ENCODE peak calls at places on chromosomes 4 and X, in nine cellular contexts. One of them, this sample, is unnamed.
A peak's percentile ranks its signal among the peaks of the same experiment; 100 is the strongest.

GRCh38 chr4:27692098-27692679 is 831.5 kb downstream of the STIM2 start:
- DNase-seq in tibial artery: no peak
- DNase-seq in tibial nerve: no peak
- DNase-seq in A673: peak; percentile 70
- DNase-seq in lung: no peak
- DNase-seq in right cardiac atrium: no peak
- DNase-seq in skeletal muscle cell: no peak
- DNase-seq in endothelial cell of umbilical vein: peak; percentile 5
- DNase-seq in stomach: no peak
- DNase-seq in this sample: no peak

GRCh38 chrX:40009462-40009851 is 88.3 kb downstream of the BCOR start:
- DNase-seq in tibial nerve: no peak
- DNase-seq in skeletal muscle cell: no peak
- DNase-seq in tibial artery: no peak
- DNase-seq in endothelial cell of umbilical vein: no peak
- DNase-seq in stomach: no peak
- DNase-seq in right cardiac atrium: no peak
- DNase-seq in A673: no peak
- DNase-seq in lung: no peak
- DNase-seq in this sample: no peak

GRCh38 chrX:40722930-40723329 is 12.4 kb downstream of the MED14 start:
- DNase-seq in tibial artery: no peak
- DNase-seq in lung: no peak
- DNase-seq in tibial nerve: no peak
- DNase-seq in skeletal muscle cell: no peak
- DNase-seq in A673: no peak
- DNase-seq in endothelial cell of umbilical vein: no peak
- DNase-seq in right cardiac atrium: no peak
- DNase-seq in stomach: no peak
- DNase-seq in this sample: no peak

GRCh38 chr4:88792268-88792781 is 94.7 kb upstream of the NAP1L5 start:
- DNase-seq in skeletal muscle cell: peak; percentile 90
- DNase-seq in A673: no peak
- DNase-seq in tibial artery: no peak
- DNase-seq in tibial nerve: no peak
- DNase-seq in stomach: no peak
- DNase-seq in lung: no peak
- DNase-seq in right cardiac atrium: no peak
- DNase-seq in endothelial cell of umbilical vein: no peak
- DNase-seq in this sample: no peak

GRCh38 chr4:151841107-151841506 is 80.3 kb upstream of the GATB start:
- DNase-seq in right cardiac atrium: no peak
- DNase-seq in tibial artery: no peak
- DNase-seq in skeletal muscle cell: no peak
- DNase-seq in A673: no peak
- DNase-seq in tibial nerve: no peak
- DNase-seq in lung: no peak
- DNase-seq in stomach: no peak
- DNase-seq in endothelial cell of umbilical vein: no peak
- DNase-seq in this sample: no peak

GRCh38 chr4:57084360-57084759 is 25.8 kb downstream of the IGFBP7 start:
- DNase-seq in skeletal muscle cell: no peak
- DNase-seq in right cardiac atrium: no peak
- DNase-seq in endothelial cell of umbilical vein: no peak
- DNase-seq in tibial nerve: no peak
- DNase-seq in stomach: no peak
- DNase-seq in lung: no peak
- DNase-seq in A673: no peak
- DNase-seq in tibial artery: no peak
- DNase-seq in this sample: no peak

GRCh38 chrX:20252392-20253231 is 14.1 kb downstream of the RPS6KA3 start:
- DNase-seq in tibial nerve: peak; percentile 36
- DNase-seq in stomach: peak; percentile 72
- DNase-seq in endothelial cell of umbilical vein: peak; percentile 61
- DNase-seq in tibial artery: peak; percentile 64
- DNase-seq in lung: peak; percentile 70
- DNase-seq in right cardiac atrium: peak; percentile 14
- DNase-seq in skeletal muscle cell: no peak
- DNase-seq in A673: peak; percentile 68
- DNase-seq in this sample: no peak

GRCh38 chrX:16700734-16701133 is 11.7 kb downstream of the CTPS2 start:
- DNase-seq in stomach: no peak
- DNase-seq in A673: no peak
- DNase-seq in tibial artery: no peak
- DNase-seq in lung: no peak
- DNase-seq in skeletal muscle cell: no peak
- DNase-seq in endothelial cell of umbilical vein: no peak
- DNase-seq in tibial nerve: no peak
- DNase-seq in right cardiac atrium: no peak
- DNase-seq in this sample: no peak

GRCh38 chr4:19486400-19486799 is 765.3 kb upstream of the SLIT2 start:
- DNase-seq in tibial nerve: no peak
- DNase-seq in tibial artery: no peak
- DNase-seq in stomach: no peak
- DNase-seq in A673: peak; percentile 42
- DNase-seq in skeletal muscle cell: no peak
- DNase-seq in endothelial cell of umbilical vein: peak; percentile 44
- DNase-seq in lung: no peak
- DNase-seq in right cardiac atrium: no peak
- DNase-seq in this sample: no peak

GRCh38 chrX:135927897-135928296 is 34.4 kb downstream of the SAGE1 start:
- DNase-seq in endothelial cell of umbilical vein: no peak
- DNase-seq in stomach: no peak
- DNase-seq in right cardiac atrium: no peak
- DNase-seq in tibial nerve: no peak
- DNase-seq in tibial artery: no peak
- DNase-seq in A673: no peak
- DNase-seq in skeletal muscle cell: no peak
- DNase-seq in lung: no peak
- DNase-seq in this sample: no peak

GRCh38 chr4:77471821-77472495 is 133.7 kb upstream of the CXCL13 start:
- DNase-seq in tibial artery: no peak
- DNase-seq in endothelial cell of umbilical vein: no peak
- DNase-seq in skeletal muscle cell: no peak
- DNase-seq in stomach: peak; percentile 74
- DNase-seq in A673: no peak
- DNase-seq in right cardiac atrium: no peak
- DNase-seq in lung: no peak
- DNase-seq in tibial nerve: no peak
- DNase-seq in this sample: no peak

GRCh38 chr4:5888222-5888701 is 4.6 kb downstream of the CRMP1 start:
- DNase-seq in skeletal muscle cell: no peak
- DNase-seq in tibial artery: no peak
- DNase-seq in right cardiac atrium: no peak
- DNase-seq in A673: peak; percentile 75
- DNase-seq in stomach: no peak
- DNase-seq in tibial nerve: no peak
- DNase-seq in endothelial cell of umbilical vein: no peak
- DNase-seq in lung: no peak
- DNase-seq in this sample: no peak

DNA sequence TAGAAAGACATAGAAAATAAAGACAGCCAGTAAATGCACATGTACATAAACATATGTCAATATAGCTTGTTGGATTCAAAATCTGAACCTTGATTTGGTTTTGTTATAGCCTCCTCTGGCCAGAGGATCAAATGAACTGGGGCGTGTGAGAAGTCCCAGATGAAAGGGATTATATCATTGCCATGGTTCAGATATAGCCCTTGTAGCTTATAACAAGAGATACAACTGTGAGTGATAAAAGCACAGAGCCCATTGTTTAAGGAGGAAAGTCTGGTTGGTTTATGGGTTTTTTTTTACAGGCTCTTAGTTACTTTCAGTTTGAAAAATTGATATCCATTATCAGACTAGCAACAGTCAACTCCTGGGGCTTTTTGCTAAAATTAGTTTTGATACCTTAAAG is 101.7 kb upstream of the GLRA2 start:
- DNase-seq in A673: no peak
- DNase-seq in endothelial cell of umbilical vein: no peak
- DNase-seq in stomach: no peak
- DNase-seq in tibial artery: no peak
- DNase-seq in tibial nerve: no peak
- DNase-seq in lung: no peak
- DNase-seq in skeletal muscle cell: no peak
- DNase-seq in right cardiac atrium: no peak
- DNase-seq in this sample: no peak
- H3K4me3 ChIP-seq in A673: no peak overlapping the region
- H3K4me3 ChIP-seq in endothelial cell of umbilical vein: no peak overlapping the region
- H3K4me3 ChIP-seq in stomach: no peak overlapping the region
- H3K4me3 ChIP-seq in tibial artery: no peak overlapping the region
- H3K4me3 ChIP-seq in tibial nerve: no peak overlapping the region
- H3K4me3 ChIP-seq in lung: no peak overlapping the region
- H3K4me3 ChIP-seq in skeletal muscle cell: no peak overlapping the region
- H3K4me3 ChIP-seq in right cardiac atrium: no peak overlapping the region
- H3K4me3 ChIP-seq in this sample: no peak overlapping the region

GRCh38 chrX:9682456-9682855 is 83.2 kb downstream of the GPR143 start:
- DNase-seq in right cardiac atrium: no peak
- DNase-seq in stomach: no peak
- DNase-seq in skeletal muscle cell: no peak
- DNase-seq in lung: no peak
- DNase-seq in A673: no peak
- DNase-seq in endothelial cell of umbilical vein: peak; percentile 10
- DNase-seq in tibial nerve: peak; percentile 5
- DNase-seq in tibial artery: no peak
- DNase-seq in this sample: no peak

GRCh38 chrX:9681422-9681821 is 84.2 kb downstream of the GPR143 start:
- DNase-seq in tibial nerve: no peak
- DNase-seq in right cardiac atrium: no peak
- DNase-seq in endothelial cell of umbilical vein: no peak
- DNase-seq in stomach: no peak
- DNase-seq in tibial artery: no peak
- DNase-seq in A673: no peak
- DNase-seq in lung: no peak
- DNase-seq in skeletal muscle cell: no peak
- DNase-seq in this sample: no peak

GRCh38 chrX:9682861-9683260 is 82.8 kb downstream of the GPR143 start:
- DNase-seq in stomach: no peak
- DNase-seq in skeletal muscle cell: no peak
- DNase-seq in tibial artery: no peak
- DNase-seq in endothelial cell of umbilical vein: no peak
- DNase-seq in lung: no peak
- DNase-seq in A673: no peak
- DNase-seq in right cardiac atrium: no peak
- DNase-seq in tibial nerve: no peak
- DNase-seq in this sample: no peak

GRCh38 chrX:9683350-9683749 is 82.3 kb downstream of the GPR143 start:
- DNase-seq in right cardiac atrium: no peak
- DNase-seq in stomach: no peak
- DNase-seq in skeletal muscle cell: no peak
- DNase-seq in A673: no peak
- DNase-seq in lung: no peak
- DNase-seq in tibial artery: no peak
- DNase-seq in tibial nerve: no peak
- DNase-seq in endothelial cell of umbilical vein: no peak
- DNase-seq in this sample: no peak

GRCh38 chrX:9681011-9681410 is 84.6 kb downstream of the GPR143 start:
- DNase-seq in right cardiac atrium: no peak
- DNase-seq in tibial nerve: no peak
- DNase-seq in lung: no peak
- DNase-seq in tibial artery: no peak
- DNase-seq in endothelial cell of umbilical vein: no peak
- DNase-seq in A673: no peak
- DNase-seq in skeletal muscle cell: no peak
- DNase-seq in stomach: no peak
- DNase-seq in this sample: no peak
- H3K4me3 ChIP-seq in right cardiac atrium: no peak overlapping the region
- H3K4me3 ChIP-seq in tibial nerve: no peak overlapping the region
- H3K4me3 ChIP-seq in lung: no peak overlapping the region
- H3K4me3 ChIP-seq in tibial artery: no peak overlapping the region
- H3K4me3 ChIP-seq in endothelial cell of umbilical vein: no peak overlapping the region
- H3K4me3 ChIP-seq in A673: no peak overlapping the region
- H3K4me3 ChIP-seq in skeletal muscle cell: no peak overlapping the region
- H3K4me3 ChIP-seq in stomach: no peak overlapping the region
- H3K4me3 ChIP-seq in this sample: no peak overlapping the region

GRCh38 chr4:137621056-137621455 is 88.8 kb upstream of the PCDH18 start:
- DNase-seq in tibial nerve: no peak
- DNase-seq in A673: no peak
- DNase-seq in right cardiac atrium: no peak
- DNase-seq in endothelial cell of umbilical vein: no peak
- DNase-seq in tibial artery: no peak
- DNase-seq in lung: no peak
- DNase-seq in stomach: no peak
- DNase-seq in skeletal muscle cell: no peak
- DNase-seq in this sample: no peak
- H3K4me3 ChIP-seq in tibial nerve: no peak overlapping the region
- H3K4me3 ChIP-seq in A673: no peak overlapping the region
- H3K4me3 ChIP-seq in right cardiac atrium: no peak overlapping the region
- H3K4me3 ChIP-seq in endothelial cell of umbilical vein: no peak overlapping the region
- H3K4me3 ChIP-seq in tibial artery: no peak overlapping the region
- H3K4me3 ChIP-seq in lung: no peak overlapping the region
- H3K4me3 ChIP-seq in stomach: no peak overlapping the region
- H3K4me3 ChIP-seq in skeletal muscle cell: no peak overlapping the region
- H3K4me3 ChIP-seq in this sample: no peak overlapping the region

GRCh38 chr4:183399616-183400015 is 44.8 kb upstream of the CDKN2AIP start:
- DNase-seq in tibial artery: no peak
- DNase-seq in skeletal muscle cell: no peak
- DNase-seq in stomach: no peak
- DNase-seq in tibial nerve: no peak
- DNase-seq in lung: no peak
- DNase-seq in A673: no peak
- DNase-seq in endothelial cell of umbilical vein: no peak
- DNase-seq in right cardiac atrium: no peak
- DNase-seq in this sample: no peak

GRCh38 chr4:183400035-183400434 is 44.4 kb upstream of the CDKN2AIP start:
- DNase-seq in lung: no peak
- DNase-seq in A673: peak; percentile 75
- DNase-seq in right cardiac atrium: no peak
- DNase-seq in tibial nerve: no peak
- DNase-seq in stomach: no peak
- DNase-seq in tibial artery: no peak
- DNase-seq in skeletal muscle cell: no peak
- DNase-seq in endothelial cell of umbilical vein: no peak
- DNase-seq in this sample: peak; percentile 69

GRCh38 chr4:183398298-183399129 is 45.9 kb upstream of the CDKN2AIP start:
- DNase-seq in skeletal muscle cell: peak; percentile 35
- DNase-seq in lung: peak; percentile 68
- DNase-seq in right cardiac atrium: peak; percentile 80
- DNase-seq in stomach: peak; percentile 74
- DNase-seq in endothelial cell of umbilical vein: peak; percentile 79
- DNase-seq in tibial artery: peak; percentile 79
- DNase-seq in A673: peak; percentile 86
- DNase-seq in tibial nerve: peak; percentile 20
- DNase-seq in this sample: no peak

GRCh38 chr4:183397741-183398297 is 46.6 kb upstream of the CDKN2AIP start:
- DNase-seq in A673: no peak
- DNase-seq in tibial nerve: no peak
- DNase-seq in lung: no peak
- DNase-seq in endothelial cell of umbilical vein: no peak
- DNase-seq in tibial artery: no peak
- DNase-seq in right cardiac atrium: no peak
- DNase-seq in stomach: no peak
- DNase-seq in skeletal muscle cell: no peak
- DNase-seq in this sample: no peak

DNA sequence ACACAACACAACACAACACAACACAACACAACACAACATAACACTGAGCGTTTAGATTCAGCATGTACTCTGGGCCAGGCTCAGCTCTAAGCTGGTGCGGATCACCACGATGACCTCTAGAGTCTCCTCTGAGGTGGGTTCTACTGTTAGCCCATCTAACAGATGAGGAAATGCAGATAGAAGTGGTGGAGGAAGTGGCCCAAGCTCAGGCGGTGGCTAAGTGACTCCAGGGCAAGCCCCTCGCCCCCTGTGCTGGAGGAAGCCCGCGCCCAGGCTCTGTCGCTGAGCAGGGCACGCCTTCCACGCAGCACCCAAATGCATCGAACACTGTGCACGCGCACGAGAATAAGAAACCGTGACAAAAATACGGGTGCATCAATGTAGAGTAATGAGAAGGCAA is 45.3 kb upstream of the CDKN2AIP start:
- DNase-seq in right cardiac atrium: no peak
- DNase-seq in tibial nerve: no peak
- DNase-seq in tibial artery: no peak
- DNase-seq in stomach: no peak
- DNase-seq in lung: no peak
- DNase-seq in skeletal muscle cell: no peak
- DNase-seq in A673: no peak
- DNase-seq in endothelial cell of umbilical vein: no peak
- DNase-seq in this sample: no peak
- H3K4me3 ChIP-seq in right cardiac atrium: no peak overlapping the region
- H3K4me3 ChIP-seq in tibial nerve: peak overlapping the region; percentile 44
- H3K4me3 ChIP-seq in tibial artery: no peak overlapping the region
- H3K4me3 ChIP-seq in stomach: no peak overlapping the region
- H3K4me3 ChIP-seq in lung: no peak overlapping the region
- H3K4me3 ChIP-seq in skeletal muscle cell: no peak overlapping the region
- H3K4me3 ChIP-seq in A673: no peak overlapping the region
- H3K4me3 ChIP-seq in endothelial cell of umbilical vein: no peak overlapping the region
- H3K4me3 ChIP-seq in this sample: peak overlapping the region; percentile 49